ENCODE peak calls at places on chromosome 15, in ten cellular contexts. T is body of pancreas; X is activated CD4-positive, CD25-positive, alpha-beta regulatory T cell treated with anti-CD3 and anti-CD28 coated beads, Interleukin-2, amount 50 U/mL, for 72 hours; P is GM12878; I is right lobe of liver; Y is stimulated activated CD4-positive, alpha-beta T cell treated with anti-CD3 and anti-CD28 coated beads, Interleukin-15, amount 100 ng/mL, for 1 hour; E is GM06990; R is OCI-M1; W is left ventricle myocardium superior; V is naive thymus-derived CD8-positive, alpha-beta T cell. G is an unnamed sample.
A peak's percentile ranks its signal among the peaks of the same experiment; 100 is the strongest.

GRCh38 chr15:59699810-59700431 is 10.8 kb upstream of the BNIP2 start:
- DNase-seq in T (no peak), X (no peak), P (no peak), I (no peak), Y (no peak), E (no peak), R (peak; percentile 3), W (no peak), V (no peak), G (no peak)

GRCh38 chr15:70214266-70214665 is 116.5 kb upstream of the TLE3 start:
- DNase-seq in T (no peak), X (no peak), P (no peak), I (peak; percentile 31), Y (no peak), E (no peak), R (no peak), W (no peak), V (no peak), G (no peak)

GRCh38 chr15:81783586-81783985 is 262.2 kb downstream of the MEX3B start:
- DNase-seq in T (no peak), X (no peak), P (no peak), I (no peak), Y (no peak), E (no peak), R (no peak), W (no peak), V (no peak), G (no peak)

GRCh38 chr15:80567721-80568157 is 127.4 kb upstream of the ABHD17C start:
- DNase-seq in T (peak; percentile 55), X (no peak), P (no peak), I (peak; percentile 64), Y (no peak), E (no peak), R (peak; percentile 71), W (no peak), V (no peak), G (peak; percentile 14)

GRCh38 chr15:66784174-66784573 is 82.1 kb downstream of the SMAD6 start:
- DNase-seq in T (no peak), X (no peak), P (no peak), I (peak; percentile 25), Y (no peak), E (no peak), R (no peak), W (no peak), V (no peak), G (no peak)

GRCh38 chr15:53910236-53910849 is 67.9 kb upstream of the UNC13C start:
- DNase-seq in T (peak; percentile 20), X (no peak), P (no peak), I (no peak), Y (no peak), E (no peak), R (no peak), W (no peak), V (no peak), G (no peak)

GRCh38 chr15:39582977-39583585 is 2.2 kb downstream of the THBS1 start:
- DNase-seq in T (no peak), X (no peak), P (no peak), I (no peak), Y (no peak), E (no peak), R (peak; percentile 9), W (no peak), V (no peak), G (no peak)

GRCh38 chr15:66864086-66864830 is 162.2 kb downstream of the SMAD6 start:
- DNase-seq in T (no peak), X (no peak), P (no peak), I (peak; percentile 24), Y (no peak), E (no peak), R (no peak), W (no peak), V (no peak), G (no peak)

GRCh38 chr15:52370010-52370409 is 74.4 kb upstream of the MYO5C start:
- DNase-seq in T (no peak), X (no peak), P (no peak), I (no peak), Y (no peak), E (no peak), R (no peak), W (no peak), V (no peak), G (no peak)